ENCODE peak calls at places on chromosomes 13 and 19, in nine cellular contexts. Q is PC-3, I is SK-N-SH, G is GM23248, E is hepatocyte, R is OCI-LY7, W is neural progenitor cell, Y is MM.1S, T is HCT116. P is an unnamed sample.

GRCh38 chr19:53388168-53388567 is 6.8 kb upstream of the ZNF765 start:
- DNase-seq in Q (peak; percentile 40), I (no peak), G (peak; percentile 24), E (no peak), R (no peak), W (no peak), Y (no peak), T (no peak), P (no peak)

GRCh38 chr19:39843919-39844793 is 2.0 kb downstream of the FBL start:
- DNase-seq in Q (peak; percentile 64), I (peak; percentile 50), G (peak; percentile 70), E (peak; percentile 65), R (peak; percentile 66), W (peak; percentile 60), Y (peak; percentile 72), T (no peak), P (peak; percentile 68)

GRCh38 chr19:31085125-31085524 is 264.1 kb downstream of the TSHZ3 start:
- DNase-seq in Q (no peak), I (no peak), G (no peak), E (no peak), R (no peak), W (no peak), Y (no peak), T (no peak), P (no peak)

GRCh38 chr13:47798906-47799305 is 202.2 kb downstream of the SUCLA2 start:
- DNase-seq in Q (peak; percentile 22), I (no peak), G (peak; percentile 51), E (no peak), R (no peak), W (no peak), Y (no peak), T (no peak), P (peak; percentile 53)

GRCh38 chr13:109191422-109191821 is 562.0 kb downstream of the MYO16 start:
- DNase-seq in Q (no peak), I (no peak), G (peak; percentile 2), E (no peak), R (no peak), W (no peak), Y (no peak), T (no peak), P (no peak)

GRCh38 chr19:37413243-37414084 is 42.6 kb downstream of the ZNF527 start:
- DNase-seq in Q (no peak), I (no peak), G (no peak), E (no peak), R (no peak), W (no peak), Y (no peak), T (no peak), P (no peak)

GRCh38 chr13:105997436-105998232 is 537.8 kb downstream of the EFNB2 start:
- DNase-seq in Q (no peak), I (no peak), G (peak; percentile 54), E (no peak), R (no peak), W (no peak), Y (no peak), T (no peak), P (no peak)

GRCh38 chr19:38204728-38205127 is 19.3 kb downstream of the DPF1 start:
- DNase-seq in Q (no peak), I (no peak), G (no peak), E (no peak), R (no peak), W (no peak), Y (no peak), T (no peak), P (no peak)

GRCh38 chr19:29805026-29805925 is 6.5 kb upstream of the CCNE1 start:
- DNase-seq in Q (peak; percentile 15), I (no peak), G (peak; percentile 77), E (no peak), R (no peak), W (no peak), Y (no peak), T (no peak), P (no peak)

GRCh38 chr19:29804493-29804892 is 7.3 kb upstream of the CCNE1 start:
- DNase-seq in Q (no peak), I (no peak), G (no peak), E (no peak), R (peak; percentile 63), W (no peak), Y (peak; percentile 74), T (no peak), P (no peak)

GRCh38 chr19:29807178-29807577 is 4.6 kb upstream of the CCNE1 start:
- DNase-seq in Q (no peak), I (no peak), G (no peak), E (no peak), R (no peak), W (no peak), Y (no peak), T (no peak), P (no peak)

GRCh38 chr19:29807870-29808405 is 3.9 kb upstream of the CCNE1 start:
- DNase-seq in Q (no peak), I (no peak), G (no peak), E (no peak), R (no peak), W (no peak), Y (no peak), T (no peak), P (no peak)

DNA sequence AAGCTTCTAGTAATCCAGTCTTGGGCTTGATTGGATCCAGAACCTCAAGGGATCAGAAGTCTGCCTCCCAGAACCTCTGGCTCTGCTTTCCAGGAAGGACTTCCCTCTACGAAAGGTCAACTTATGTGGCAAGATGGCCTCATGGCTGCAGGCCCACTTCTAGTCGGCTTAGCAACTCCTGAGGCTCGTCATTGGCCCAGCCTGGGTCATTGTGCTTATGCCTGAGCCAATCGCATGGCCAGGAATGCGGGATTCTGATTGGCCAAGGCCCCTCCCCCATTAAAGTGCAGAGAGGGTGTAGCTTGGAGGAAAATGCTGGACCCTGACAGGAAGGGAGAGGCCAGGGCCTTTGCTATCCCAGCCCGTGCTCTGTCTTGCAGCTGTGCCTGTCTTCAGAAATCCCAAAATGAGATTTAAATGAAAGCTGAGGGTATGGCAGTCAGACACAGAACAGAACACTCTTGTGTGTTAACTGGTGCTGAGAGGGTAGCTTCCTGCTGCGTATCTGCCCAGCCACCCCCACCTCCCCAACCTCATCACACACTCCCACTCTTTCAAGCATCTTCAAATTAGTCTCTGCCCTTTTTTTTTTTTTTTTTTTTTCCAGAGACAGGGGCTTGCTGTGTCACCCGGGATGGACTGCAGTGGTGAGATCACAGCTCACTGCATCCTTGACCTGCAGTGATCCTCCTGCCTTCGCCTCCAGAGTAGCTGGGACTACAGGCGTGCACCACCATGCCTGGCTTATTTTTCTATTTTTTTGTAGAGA is 5.5 kb upstream of the CCNE1 start:
- DNase-seq in Q (no peak), I (peak; percentile 67), G (peak; percentile 28), E (peak; percentile 54), R (no peak), W (peak; percentile 40), Y (no peak), T (no peak), P (peak; percentile 58)
- TF ChIP-seq EZH2phosphoT487 in Q (no peak), I (no peak), G (no peak), E (no peak), R (no peak), W (no peak), Y (no peak), T (no peak), P (no peak)

GRCh38 chr19:49999371-50000010 is 25.7 kb downstream of the VRK3 start:
- DNase-seq in Q (no peak), I (no peak), G (peak; percentile 19), E (no peak), R (no peak), W (no peak), Y (no peak), T (no peak), P (no peak)
- TF ChIP-seq EZH2phosphoT487 in Q (no peak), I (no peak), G (no peak), E (no peak), R (no peak), W (no peak), Y (no peak), T (no peak), P (no peak)

DNA sequence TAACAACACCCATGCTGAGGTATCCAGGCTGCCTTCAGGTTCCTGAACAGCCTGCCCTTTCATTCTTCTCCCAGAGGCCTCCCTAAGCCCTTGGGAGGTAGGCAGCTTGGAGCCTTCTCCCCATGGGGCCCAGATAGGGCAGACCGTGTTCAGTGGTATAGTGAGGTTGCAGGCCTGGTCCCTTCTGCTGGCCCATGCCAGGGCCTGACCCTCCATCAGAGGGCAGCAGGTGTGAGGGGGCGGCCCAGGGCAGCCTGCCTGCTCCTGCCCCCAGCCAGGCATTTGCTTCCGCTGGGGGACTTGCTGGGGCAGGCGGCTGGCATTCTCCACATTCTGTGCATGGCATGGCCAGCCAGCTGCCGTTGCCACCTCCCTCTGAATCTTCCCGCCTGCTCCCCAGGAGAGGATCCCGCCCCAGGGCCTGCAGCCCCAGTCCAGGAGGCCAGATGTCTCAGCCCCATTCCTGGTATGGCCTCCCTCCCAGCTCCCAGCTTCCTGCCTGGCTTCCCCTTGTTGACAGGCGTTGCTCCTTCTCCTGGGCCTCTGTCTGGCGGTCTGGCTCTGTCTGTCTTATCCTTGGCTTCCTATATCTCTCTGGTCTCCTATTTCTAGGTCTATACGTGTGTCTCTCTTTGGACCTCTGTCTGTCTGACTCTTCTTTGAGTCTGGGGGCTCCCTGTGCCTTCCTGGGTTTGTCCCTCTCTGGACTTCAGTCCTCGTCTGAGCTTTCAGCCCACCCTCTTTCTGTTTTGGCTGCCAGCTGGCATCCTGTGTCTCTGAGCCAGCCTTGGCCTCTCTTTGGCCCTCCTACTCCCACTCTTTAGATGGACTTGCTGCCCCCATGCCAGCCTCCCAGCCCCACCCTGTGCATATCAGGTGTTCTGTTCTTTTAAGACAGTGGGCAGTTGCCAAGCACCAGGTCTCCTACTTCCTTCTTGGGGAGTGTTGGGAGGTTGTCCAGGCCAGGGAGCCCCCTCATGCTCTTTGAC is 9.1 kb downstream of the CIC start:
- DNase-seq in Q (no peak), I (peak; percentile 82), G (peak; percentile 64), E (peak; percentile 47), R (no peak), W (no peak), Y (no peak), T (no peak), P (no peak)
- TF ChIP-seq EZH2phosphoT487 in Q (no peak), I (no peak), G (no peak), E (no peak), R (no peak), W (no peak), Y (no peak), T (no peak), P (no peak)

GRCh38 chr19:43554317-43554895 is 20.9 kb downstream of the XRCC1 start:
- DNase-seq in Q (no peak), I (no peak), G (no peak), E (no peak), R (no peak), W (no peak), Y (no peak), T (no peak), P (no peak)

GRCh38 chr19:43552198-43552450 is 19.1 kb downstream of the ZNF575 start:
- DNase-seq in Q (no peak), I (no peak), G (no peak), E (no peak), R (no peak), W (no peak), Y (no peak), T (no peak), P (no peak)

GRCh38 chr19:43552616-43553015 is 19.6 kb downstream of the ZNF575 start:
- DNase-seq in Q (no peak), I (no peak), G (no peak), E (no peak), R (no peak), W (no peak), Y (no peak), T (no peak), P (no peak)

GRCh38 chr19:43553656-43554055 is 20.7 kb downstream of the ZNF575 start:
- DNase-seq in Q (no peak), I (no peak), G (no peak), E (no peak), R (no peak), W (no peak), Y (no peak), T (no peak), P (no peak)

DNA sequence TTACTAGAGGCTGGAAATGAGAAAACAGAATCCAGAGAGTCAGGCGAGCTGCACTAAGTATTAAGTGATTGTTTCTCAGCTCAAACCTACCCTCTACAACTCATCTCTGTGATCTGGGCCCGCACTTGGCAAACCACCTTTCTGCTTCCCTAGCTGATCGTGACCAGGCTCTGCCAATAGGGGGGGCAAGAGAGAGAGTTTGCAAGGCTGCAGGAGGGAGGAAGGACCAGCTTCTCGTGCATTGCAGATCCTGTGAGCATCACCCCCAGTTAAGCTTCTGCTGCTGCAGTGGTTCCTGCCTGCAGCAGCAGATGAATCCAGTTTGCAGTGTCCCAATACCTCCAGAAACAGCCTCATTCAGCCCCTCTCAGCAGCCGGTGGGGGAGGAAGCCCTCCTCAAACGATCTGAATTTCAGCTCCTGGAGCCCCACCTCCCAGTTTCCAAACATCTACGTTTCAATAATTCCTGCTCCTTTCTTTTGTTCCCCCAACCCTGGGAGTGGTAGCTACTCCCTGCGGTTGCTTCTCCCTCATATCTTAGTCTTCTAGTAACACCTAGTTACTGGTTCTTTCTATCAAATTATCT is 20.0 kb downstream of the XRCC1 start:
- DNase-seq in Q (peak; percentile 56), I (peak; percentile 85), G (peak; percentile 73), E (peak; percentile 83), R (peak; percentile 68), W (peak; percentile 82), Y (peak; percentile 67), T (no peak), P (peak; percentile 93)
- TF ChIP-seq EZH2phosphoT487 in Q (no peak), I (no peak), G (no peak), E (no peak), R (no peak), W (no peak), Y (no peak), T (no peak), P (no peak)